ENCODE peak calls at places on chromosomes 13 and 19, in ten cellular contexts. One of them, this sample, is unnamed.

GRCh38 chr13:113220877-113221276 is 11.5 kb downstream of the CUL4A start:
- DNase-seq in pancreas: no peak
- DNase-seq in PC-3: no peak
- DNase-seq in BE2C: peak
- DNase-seq in breast epithelium: no peak
- DNase-seq in fibroblast of pulmonary artery: peak
- DNase-seq in adrenal gland: no peak
- DNase-seq in fibroblast of mammary gland: peak
- DNase-seq in endodermal cell: peak
- DNase-seq in CD8-positive, alpha-beta T cell: no peak
- DNase-seq in this sample: no peak

GRCh38 chr13:75165543-75166230 is 316.3 kb downstream of the TBC1D4 start:
- DNase-seq in CD8-positive, alpha-beta T cell: no peak
- DNase-seq in breast epithelium: no peak
- DNase-seq in adrenal gland: no peak
- DNase-seq in PC-3: no peak
- DNase-seq in fibroblast of pulmonary artery: no peak
- DNase-seq in fibroblast of mammary gland: peak
- DNase-seq in pancreas: no peak
- DNase-seq in BE2C: no peak
- DNase-seq in endodermal cell: no peak
- DNase-seq in this sample: no peak

GRCh38 chr13:35953537-35954206 is 177.5 kb downstream of the DCLK1 start:
- DNase-seq in endodermal cell: peak
- DNase-seq in adrenal gland: peak
- DNase-seq in BE2C: peak
- DNase-seq in CD8-positive, alpha-beta T cell: no peak
- DNase-seq in fibroblast of mammary gland: peak
- DNase-seq in fibroblast of pulmonary artery: peak
- DNase-seq in pancreas: no peak
- DNase-seq in PC-3: peak
- DNase-seq in breast epithelium: peak
- DNase-seq in this sample: peak

GRCh38 chr19:51354742-51355148 is 11.4 kb downstream of the ETFB start:
- DNase-seq in BE2C: no peak
- DNase-seq in CD8-positive, alpha-beta T cell: no peak
- DNase-seq in pancreas: no peak
- DNase-seq in endodermal cell: peak
- DNase-seq in PC-3: no peak
- DNase-seq in adrenal gland: no peak
- DNase-seq in breast epithelium: no peak
- DNase-seq in fibroblast of pulmonary artery: peak
- DNase-seq in fibroblast of mammary gland: no peak
- DNase-seq in this sample: no peak

GRCh38 chr19:30692517-30692870 is 320.3 kb downstream of the ZNF536 start:
- DNase-seq in CD8-positive, alpha-beta T cell: no peak
- DNase-seq in BE2C: no peak
- DNase-seq in pancreas: no peak
- DNase-seq in PC-3: no peak
- DNase-seq in fibroblast of pulmonary artery: no peak
- DNase-seq in endodermal cell: no peak
- DNase-seq in breast epithelium: no peak
- DNase-seq in fibroblast of mammary gland: no peak
- DNase-seq in adrenal gland: no peak
- DNase-seq in this sample: no peak

GRCh38 chr13:82878536-82878935 is 1003.7 kb downstream of the SLITRK1 start:
- DNase-seq in CD8-positive, alpha-beta T cell: no peak
- DNase-seq in fibroblast of mammary gland: peak
- DNase-seq in endodermal cell: no peak
- DNase-seq in adrenal gland: no peak
- DNase-seq in breast epithelium: no peak
- DNase-seq in fibroblast of pulmonary artery: no peak
- DNase-seq in BE2C: no peak
- DNase-seq in pancreas: no peak
- DNase-seq in PC-3: peak
- DNase-seq in this sample: peak

GRCh38 chr19:27962260-27962659 is 1250.7 kb downstream of the UQCRFS1 start:
- DNase-seq in breast epithelium: no peak
- DNase-seq in adrenal gland: no peak
- DNase-seq in fibroblast of mammary gland: peak
- DNase-seq in CD8-positive, alpha-beta T cell: no peak
- DNase-seq in endodermal cell: no peak
- DNase-seq in fibroblast of pulmonary artery: peak
- DNase-seq in pancreas: no peak
- DNase-seq in BE2C: no peak
- DNase-seq in PC-3: no peak
- DNase-seq in this sample: no peak

GRCh38 chr19:27777726-27778125 is 1435.2 kb downstream of the UQCRFS1 start:
- DNase-seq in adrenal gland: no peak
- DNase-seq in CD8-positive, alpha-beta T cell: no peak
- DNase-seq in BE2C: peak
- DNase-seq in PC-3: no peak
- DNase-seq in endodermal cell: peak
- DNase-seq in fibroblast of pulmonary artery: no peak
- DNase-seq in pancreas: no peak
- DNase-seq in breast epithelium: no peak
- DNase-seq in fibroblast of mammary gland: no peak
- DNase-seq in this sample: no peak

GRCh38 chr13:113586661-113587479 is 2.3 kb downstream of the TFDP1 start:
- DNase-seq in BE2C: no peak
- DNase-seq in fibroblast of pulmonary artery: no peak
- DNase-seq in PC-3: no peak
- DNase-seq in breast epithelium: no peak
- DNase-seq in adrenal gland: no peak
- DNase-seq in fibroblast of mammary gland: no peak
- DNase-seq in pancreas: no peak
- DNase-seq in endodermal cell: peak
- DNase-seq in CD8-positive, alpha-beta T cell: no peak
- DNase-seq in this sample: no peak

GRCh38 chr19:39846176-39846677 is at the start of gene FBL:
- DNase-seq in PC-3: peak
- DNase-seq in breast epithelium: peak
- DNase-seq in adrenal gland: peak
- DNase-seq in BE2C: peak
- DNase-seq in CD8-positive, alpha-beta T cell: peak
- DNase-seq in endodermal cell: peak
- DNase-seq in pancreas: peak
- DNase-seq in fibroblast of mammary gland: peak
- DNase-seq in fibroblast of pulmonary artery: peak
- DNase-seq in this sample: peak

GRCh38 chr13:65844266-65844841 is 1385.8 kb downstream of the PCDH9 start:
- DNase-seq in fibroblast of pulmonary artery: no peak
- DNase-seq in breast epithelium: no peak
- DNase-seq in BE2C: no peak
- DNase-seq in PC-3: no peak
- DNase-seq in adrenal gland: no peak
- DNase-seq in fibroblast of mammary gland: no peak
- DNase-seq in CD8-positive, alpha-beta T cell: no peak
- DNase-seq in endodermal cell: no peak
- DNase-seq in pancreas: no peak
- DNase-seq in this sample: no peak

GRCh38 chr13:20702530-20702929 is 969 bp upstream of the IL17D start:
- DNase-seq in adrenal gland: no peak
- DNase-seq in CD8-positive, alpha-beta T cell: no peak
- DNase-seq in breast epithelium: no peak
- DNase-seq in endodermal cell: no peak
- DNase-seq in BE2C: no peak
- DNase-seq in fibroblast of mammary gland: no peak
- DNase-seq in fibroblast of pulmonary artery: no peak
- DNase-seq in PC-3: no peak
- DNase-seq in pancreas: no peak
- DNase-seq in this sample: no peak

GRCh38 chr19:899363-900301 is 6.3 kb downstream of the RNU6-9 start:
- DNase-seq in PC-3: no peak
- DNase-seq in pancreas: peak
- DNase-seq in adrenal gland: no peak
- DNase-seq in BE2C: no peak
- DNase-seq in endodermal cell: no peak
- DNase-seq in fibroblast of mammary gland: no peak
- DNase-seq in CD8-positive, alpha-beta T cell: no peak
- DNase-seq in fibroblast of pulmonary artery: no peak
- DNase-seq in breast epithelium: no peak
- DNase-seq in this sample: no peak

GRCh38 chr13:41495044-41495443 is 37.7 kb downstream of the RGCC start:
- DNase-seq in endodermal cell: no peak
- DNase-seq in pancreas: no peak
- DNase-seq in fibroblast of pulmonary artery: no peak
- DNase-seq in fibroblast of mammary gland: no peak
- DNase-seq in CD8-positive, alpha-beta T cell: no peak
- DNase-seq in adrenal gland: no peak
- DNase-seq in PC-3: no peak
- DNase-seq in breast epithelium: no peak
- DNase-seq in BE2C: no peak
- DNase-seq in this sample: no peak

DNA sequence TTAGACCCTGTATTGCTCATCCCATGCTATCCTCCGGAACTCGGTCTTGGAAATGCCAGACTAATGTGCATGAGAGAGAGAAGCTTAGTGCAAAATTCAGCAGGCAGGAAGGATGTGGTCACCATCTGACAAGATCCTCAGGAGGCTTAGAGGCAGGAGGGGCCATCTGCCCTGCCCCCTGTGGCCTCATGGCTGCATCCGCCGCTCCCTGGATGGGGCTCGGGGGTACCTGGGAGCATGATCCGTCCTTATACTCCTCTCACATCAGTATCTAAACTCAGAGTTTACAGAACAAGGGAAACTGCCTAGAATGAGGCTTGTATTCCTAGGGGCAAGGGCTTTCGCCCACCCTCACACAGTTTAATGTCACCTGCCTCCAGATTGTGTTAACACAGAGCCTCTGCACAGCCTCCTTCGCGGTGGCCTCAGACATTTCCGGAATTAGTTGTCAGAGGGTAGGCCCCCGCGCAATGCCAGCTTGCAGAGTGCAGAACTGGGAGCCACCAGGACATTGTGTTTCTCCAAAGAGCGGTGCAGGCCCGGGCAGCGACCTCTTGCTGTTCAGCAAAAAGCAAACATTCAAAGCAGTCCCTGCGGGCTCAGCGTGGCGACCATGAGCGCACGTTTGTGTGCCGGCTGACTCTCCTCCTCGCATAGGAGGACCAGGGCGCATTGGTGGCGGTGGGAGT is 39.2 kb downstream of the GPR12 start:
- DNase-seq in adrenal gland: no peak
- DNase-seq in breast epithelium: no peak
- DNase-seq in pancreas: no peak
- DNase-seq in CD8-positive, alpha-beta T cell: peak
- DNase-seq in BE2C: no peak
- DNase-seq in fibroblast of pulmonary artery: no peak
- DNase-seq in fibroblast of mammary gland: no peak
- DNase-seq in endodermal cell: no peak
- DNase-seq in PC-3: no peak
- DNase-seq in this sample: no peak
- TF ChIP-seq CTCF in adrenal gland: no peak
- TF ChIP-seq CTCF in breast epithelium: no peak
- TF ChIP-seq CTCF in pancreas: no peak
- TF ChIP-seq CTCF in CD8-positive, alpha-beta T cell: no peak
- TF ChIP-seq CTCF in BE2C: no peak
- TF ChIP-seq CTCF in fibroblast of pulmonary artery: no peak
- TF ChIP-seq CTCF in fibroblast of mammary gland: no peak
- TF ChIP-seq CTCF in endodermal cell: no peak
- TF ChIP-seq CTCF in PC-3: no peak
- TF ChIP-seq CTCF in this sample: no peak

DNA sequence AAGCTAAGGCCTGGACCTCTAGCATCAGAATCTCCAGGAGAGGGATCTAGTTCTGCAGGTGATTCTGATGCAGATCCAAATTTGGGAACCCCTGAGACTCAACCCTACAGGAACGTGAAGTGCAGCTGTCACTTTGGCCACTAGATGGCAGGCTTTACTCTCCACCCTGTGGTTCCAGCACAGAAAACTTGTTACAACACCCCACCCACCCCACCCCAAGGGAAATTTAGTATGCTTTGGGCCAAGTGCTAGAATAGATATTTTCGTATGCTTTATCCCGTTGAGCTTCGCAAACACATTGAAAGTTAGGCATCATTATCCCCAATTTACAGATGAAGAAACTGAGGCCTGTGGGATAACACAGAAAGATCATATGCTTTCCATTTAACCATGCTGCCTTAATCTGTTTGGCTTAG is 232.0 kb downstream of the B3GLCT start:
- DNase-seq in PC-3: peak
- DNase-seq in CD8-positive, alpha-beta T cell: peak
- DNase-seq in breast epithelium: no peak
- DNase-seq in endodermal cell: peak
- DNase-seq in adrenal gland: peak
- DNase-seq in fibroblast of pulmonary artery: peak
- DNase-seq in fibroblast of mammary gland: peak
- DNase-seq in BE2C: peak
- DNase-seq in pancreas: peak
- DNase-seq in this sample: peak
- TF ChIP-seq CTCF in PC-3: peak
- TF ChIP-seq CTCF in CD8-positive, alpha-beta T cell: peak
- TF ChIP-seq CTCF in breast epithelium: peak
- TF ChIP-seq CTCF in endodermal cell: peak
- TF ChIP-seq CTCF in adrenal gland: peak
- TF ChIP-seq CTCF in fibroblast of pulmonary artery: peak
- TF ChIP-seq CTCF in fibroblast of mammary gland: peak
- TF ChIP-seq CTCF in BE2C: peak
- TF ChIP-seq CTCF in pancreas: peak
- TF ChIP-seq CTCF in this sample: peak

GRCh38 chr13:30026909-30027308 is 176.5 kb upstream of the UBL3 start:
- DNase-seq in breast epithelium: no peak
- DNase-seq in fibroblast of pulmonary artery: no peak
- DNase-seq in CD8-positive, alpha-beta T cell: no peak
- DNase-seq in adrenal gland: no peak
- DNase-seq in pancreas: no peak
- DNase-seq in PC-3: no peak
- DNase-seq in BE2C: no peak
- DNase-seq in fibroblast of mammary gland: no peak
- DNase-seq in endodermal cell: no peak
- DNase-seq in this sample: no peak
- TF ChIP-seq CTCF in breast epithelium: no peak
- TF ChIP-seq CTCF in fibroblast of pulmonary artery: no peak
- TF ChIP-seq CTCF in CD8-positive, alpha-beta T cell: no peak
- TF ChIP-seq CTCF in adrenal gland: no peak
- TF ChIP-seq CTCF in pancreas: no peak
- TF ChIP-seq CTCF in PC-3: no peak
- TF ChIP-seq CTCF in BE2C: no peak
- TF ChIP-seq CTCF in fibroblast of mammary gland: no peak
- TF ChIP-seq CTCF in endodermal cell: no peak
- TF ChIP-seq CTCF in this sample: no peak

DNA sequence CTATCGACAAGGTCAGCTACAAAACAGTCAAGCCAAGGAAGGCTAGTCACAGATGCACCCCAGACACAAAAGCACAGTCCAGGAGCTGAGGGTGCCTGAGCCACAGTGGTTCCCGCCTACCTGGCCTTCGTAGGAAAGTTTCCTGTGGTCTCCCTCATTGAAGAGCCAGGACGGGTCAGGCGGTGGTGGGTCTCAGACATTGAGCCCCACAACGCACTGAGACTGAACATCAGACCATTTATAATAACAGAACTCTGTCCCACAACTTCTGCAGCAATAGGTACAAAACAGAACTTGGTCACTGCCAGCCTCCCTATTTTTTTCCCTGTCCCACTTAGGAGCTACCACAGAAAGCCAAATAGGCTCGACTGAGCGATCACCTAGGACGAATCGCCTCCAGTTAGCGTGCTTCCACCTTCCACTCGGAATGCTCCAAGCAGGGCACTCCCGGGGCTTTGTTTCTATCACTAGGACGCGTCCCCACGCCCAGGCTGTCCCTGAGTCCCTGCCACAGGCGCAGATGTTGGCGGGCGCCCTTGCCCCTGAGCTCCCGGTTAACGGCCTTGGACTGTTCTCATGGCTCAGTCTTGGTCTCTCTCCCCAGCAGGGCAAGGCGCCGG is 640 bp upstream of the ZNF544 start:
- DNase-seq in fibroblast of pulmonary artery: no peak
- DNase-seq in endodermal cell: peak
- DNase-seq in BE2C: no peak
- DNase-seq in breast epithelium: no peak
- DNase-seq in PC-3: no peak
- DNase-seq in adrenal gland: no peak
- DNase-seq in CD8-positive, alpha-beta T cell: no peak
- DNase-seq in pancreas: no peak
- DNase-seq in fibroblast of mammary gland: peak
- DNase-seq in this sample: no peak
- TF ChIP-seq CTCF in fibroblast of pulmonary artery: no peak
- TF ChIP-seq CTCF in endodermal cell: no peak
- TF ChIP-seq CTCF in BE2C: no peak
- TF ChIP-seq CTCF in breast epithelium: no peak
- TF ChIP-seq CTCF in PC-3: no peak
- TF ChIP-seq CTCF in adrenal gland: no peak
- TF ChIP-seq CTCF in CD8-positive, alpha-beta T cell: no peak
- TF ChIP-seq CTCF in pancreas: no peak
- TF ChIP-seq CTCF in fibroblast of mammary gland: no peak
- TF ChIP-seq CTCF in this sample: no peak